ENCODE peak calls at places on chromosomes 3 and 15, in ten cellular contexts. R is aorta; D is naive thymus-derived CD4-positive, alpha-beta T cell; H is BE2C; V is cardiac muscle cell; I is H9; S is CD8-positive, alpha-beta memory T cell; E is mesenchymal stem cell; W is PC-3; F is heart right ventricle. L is an unnamed sample.

GRCh38 chr3:23567917-23568316 is 237.8 kb upstream of the UBE2E1 start:
- DNase-seq in I (no peak), R (peak; percentile 55), V (peak; percentile 89), F (no peak), D (no peak), S (no peak), E (peak; percentile 95), W (peak; percentile 96), H (no peak), L (peak; percentile 56)

GRCh38 chr15:101010781-101011180 is 91.6 kb downstream of the LRRK1 start:
- DNase-seq in F (no peak), W (no peak), S (no peak), E (no peak), V (no peak), D (no peak), R (no peak), H (no peak), I (peak; percentile 30), L (no peak)

GRCh38 chr3:43764012-43764411 is 73.3 kb downstream of the ABHD5 start:
- DNase-seq in I (no peak), V (no peak), F (no peak), R (no peak), H (no peak), E (no peak), W (no peak), S (no peak), D (no peak), L (no peak)

GRCh38 chr3:87076951-87077350 is 86.0 kb upstream of the VGLL3 start:
- DNase-seq in E (peak; percentile 86), D (no peak), R (no peak), F (no peak), S (no peak), W (peak; percentile 87), V (peak; percentile 69), I (no peak), H (no peak), L (peak; percentile 43)

GRCh38 chr15:53586815-53587214 is 172.6 kb downstream of the WDR72 start:
- DNase-seq in E (peak; percentile 1), R (no peak), V (no peak), F (no peak), I (peak; percentile 81), S (no peak), H (peak; percentile 45), W (peak; percentile 60), D (peak; percentile 21), L (peak; percentile 9)

GRCh38 chr3:194691481-194692281 is 6.0 kb downstream of the FAM43A start:
- DNase-seq in I (no peak), S (no peak), H (peak; percentile 88), R (no peak), V (no peak), W (no peak), E (no peak), D (no peak), F (no peak), L (no peak)

GRCh38 chr3:123749716-123750115 is 134.4 kb downstream of the MYLK start:
- DNase-seq in F (no peak), I (no peak), E (peak; percentile 93), R (peak; percentile 67), H (no peak), S (no peak), V (peak; percentile 94), W (peak; percentile 65), D (no peak), L (no peak)

GRCh38 chr3:13133471-13133981 is 60.3 kb upstream of the IQSEC1 start:
- DNase-seq in E (no peak), W (no peak), V (no peak), R (no peak), S (no peak), H (no peak), I (peak; percentile 25), D (no peak), F (no peak), L (no peak)

GRCh38 chr3:172096881-172097420 is 57.6 kb downstream of the FNDC3B start:
- DNase-seq in W (peak; percentile 88), F (no peak), R (no peak), S (no peak), H (no peak), D (no peak), E (peak; percentile 80), V (peak; percentile 82), I (no peak), L (peak; percentile 63)

GRCh38 chr15:52234596-52235541 is 43.7 kb upstream of the GNB5 start:
- DNase-seq in W (no peak), F (no peak), E (no peak), V (no peak), D (no peak), R (no peak), I (no peak), H (no peak), S (peak; percentile 35), L (no peak)

GRCh38 chr3:140081836-140082331 is 146.9 kb downstream of the CLSTN2 start:
- DNase-seq in F (no peak), E (no peak), D (no peak), V (no peak), S (no peak), H (no peak), R (no peak), I (no peak), W (no peak), L (no peak)

GRCh38 chr15:88894348-88894818 is 961 bp downstream of the HAPLN3 start:
- DNase-seq in H (peak; percentile 60), V (peak; percentile 58), E (peak; percentile 26), F (peak; percentile 63), S (peak; percentile 84), I (peak; percentile 89), W (peak; percentile 77), R (peak; percentile 77), D (peak; percentile 82), L (no peak)

GRCh38 chr3:169657351-169658124 is 6.0 kb downstream of the MECOM start:
- DNase-seq in I (no peak), E (no peak), R (no peak), D (no peak), V (peak; percentile 30), W (peak; percentile 76), S (no peak), H (no peak), F (no peak), L (peak; percentile 55)

GRCh38 chr3:9102240-9102841 is 139.1 kb upstream of the RAD18 start:
- DNase-seq in D (no peak), V (no peak), W (no peak), E (no peak), H (peak; percentile 22), I (peak; percentile 88), F (no peak), R (no peak), S (no peak), L (no peak)

GRCh38 chr3:141878812-141879211 is 2.4 kb downstream of the ATP1B3 start:
- DNase-seq in R (no peak), V (peak; percentile 68), F (no peak), W (no peak), D (no peak), S (no peak), E (peak; percentile 44), H (peak; percentile 24), I (no peak), L (peak; percentile 38)

GRCh38 chr3:61409638-61410037 is 151.7 kb upstream of the PTPRG start:
- DNase-seq in E (no peak), R (no peak), F (no peak), H (no peak), S (no peak), V (no peak), I (no peak), D (no peak), W (no peak), L (no peak)

DNA sequence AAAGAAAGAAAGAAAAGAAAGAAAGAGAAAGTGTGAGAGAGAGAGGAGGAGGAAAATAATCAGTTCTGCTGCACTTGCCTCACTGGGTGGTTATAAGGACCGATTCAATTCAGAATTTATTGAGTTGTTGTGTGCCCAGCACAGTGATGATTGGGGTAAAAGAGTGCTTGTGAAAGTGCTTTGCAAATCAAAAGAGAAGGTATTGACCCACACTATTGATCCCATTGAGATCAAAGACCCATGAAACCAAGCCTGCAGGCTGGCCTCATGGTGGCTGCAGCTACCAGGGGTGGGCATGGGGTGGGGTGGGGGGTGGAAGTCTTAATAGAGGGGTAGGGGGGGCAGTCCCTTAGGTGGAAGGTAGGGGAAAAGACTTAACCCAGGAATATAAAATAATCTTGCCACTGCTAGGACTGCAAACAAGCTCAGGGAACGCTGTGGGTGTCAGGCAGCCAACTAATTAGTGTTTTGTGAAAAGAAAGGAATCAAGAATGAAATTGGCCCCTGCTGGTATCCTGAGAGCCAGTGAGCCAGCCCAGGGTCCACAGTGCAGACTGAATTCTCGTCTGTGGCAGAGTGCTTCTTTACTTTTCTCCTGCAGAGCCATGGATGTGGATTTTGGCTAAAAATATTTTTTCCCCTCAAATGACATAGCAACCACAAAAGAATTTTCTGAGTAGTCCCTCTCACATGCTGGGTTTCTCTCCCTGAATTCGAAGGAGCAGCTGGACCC is 34.2 kb downstream of the CLEC3B start:
- DNase-seq in S (no peak), V (no peak), H (no peak), R (no peak), F (no peak), D (no peak), W (no peak), I (no peak), E (peak; percentile 25), L (no peak)
- H3K27me3 ChIP-seq in S (no peaks in the 10 kb centered on the region), V (no peaks in the 10 kb centered on the region), H (no peaks in the 10 kb centered on the region), R (no peaks in the 10 kb centered on the region), F (no peaks in the 10 kb centered on the region), D (no peaks in the 10 kb centered on the region), W (no peaks in the 10 kb centered on the region), I (peaks cover 25% of the 10 kb centered on the region), E (no peaks in the 10 kb centered on the region), L (no peaks in the 10 kb centered on the region)

GRCh38 chr3:11976976-11977375 is 27.2 kb upstream of the SYN2 start:
- DNase-seq in F (no peak), I (no peak), H (no peak), R (no peak), S (no peak), D (no peak), W (no peak), E (no peak), V (no peak), L (no peak)
- H3K27me3 ChIP-seq in F (peaks cover 48% of the 10 kb centered on the region), I (no peaks in the 10 kb centered on the region), H (no peaks in the 10 kb centered on the region), R (peaks cover 2% of the 10 kb centered on the region), S (peaks cover 2% of the 10 kb centered on the region), D (no peaks in the 10 kb centered on the region), W (peaks cover 95% of the 10 kb centered on the region), E (peaks cover 38% of the 10 kb centered on the region), V (peaks cover 6% of the 10 kb centered on the region), L (peaks cover 17% of the 10 kb centered on the region)

DNA sequence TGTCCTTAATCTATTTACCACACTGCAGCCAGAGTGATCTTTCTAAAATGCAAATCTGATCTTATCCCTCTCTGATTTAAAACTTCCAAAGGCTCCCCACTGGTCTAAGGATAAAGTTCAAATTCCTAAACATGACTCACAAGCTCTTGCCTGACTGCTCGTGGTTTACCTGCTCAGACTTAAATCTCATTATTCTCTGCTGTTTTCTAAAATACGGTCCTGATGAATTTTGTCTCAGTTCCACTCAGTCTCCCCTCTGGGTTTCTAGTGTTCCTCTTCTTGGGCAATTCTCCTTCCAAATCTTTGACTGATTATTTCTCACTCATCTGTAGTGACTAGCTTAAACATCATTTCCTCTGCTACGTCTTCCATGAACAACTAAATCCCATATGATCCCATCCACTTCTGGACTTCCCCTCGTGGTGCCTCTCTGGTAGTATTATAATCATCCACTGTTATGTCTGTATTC is 108.3 kb downstream of the P3H2 start:
- DNase-seq in I (no peak), D (no peak), E (peak; percentile 61), H (no peak), R (no peak), V (peak; percentile 52), W (peak; percentile 86), S (no peak), F (no peak), L (peak; percentile 73)
- H3K27me3 ChIP-seq in I (no peaks in the 10 kb centered on the region), D (no peaks in the 10 kb centered on the region), E (no peaks in the 10 kb centered on the region), H (no peaks in the 10 kb centered on the region), R (no peaks in the 10 kb centered on the region), V (no peaks in the 10 kb centered on the region), W (no peaks in the 10 kb centered on the region), S (no peaks in the 10 kb centered on the region), F (no peaks in the 10 kb centered on the region), L (no peaks in the 10 kb centered on the region)

GRCh38 chr3:134357261-134357913 is 16.9 kb downstream of the AMOTL2 start:
- DNase-seq in R (peak; percentile 42), I (no peak), H (no peak), D (no peak), V (no peak), E (no peak), S (no peak), W (no peak), F (no peak), L (no peak)
- H3K27me3 ChIP-seq in R (no peaks in the 10 kb centered on the region), I (no peaks in the 10 kb centered on the region), H (no peaks in the 10 kb centered on the region), D (no peaks in the 10 kb centered on the region), V (no peaks in the 10 kb centered on the region), E (no peaks in the 10 kb centered on the region), S (no peaks in the 10 kb centered on the region), W (no peaks in the 10 kb centered on the region), F (no peaks in the 10 kb centered on the region), L (no peaks in the 10 kb centered on the region)